ENCODE peak calls at places on chromosomes 11 and 22, in four cellular contexts. Z is kidney epithelial cell, I is A549, P is HEK293T. M is an unnamed sample.

GRCh38 chr22:44410396-44411056 is 87.5 kb downstream of the RTL6 start:
- DNase-seq in Z (no peak), I (no peak), P (no peak), M (no peak)

GRCh38 chr22:25900880-25901279 is 158.9 kb downstream of the MYO18B start:
- DNase-seq in Z (no peak), I (no peak), P (no peak), M (no peak)

GRCh38 chr22:49154433-49154832 is 673.2 kb downstream of the BRD1 start:
- DNase-seq in Z (no peak), I (no peak), P (no peak), M (no peak)

GRCh38 chr11:58394195-58394594 is 12.5 kb downstream of the OR5B3 start:
- DNase-seq in Z (peak; percentile 19), I (no peak), P (no peak), M (no peak)

GRCh38 chr22:42016111-42016510 is 17.5 kb downstream of the WBP2NL start:
- DNase-seq in Z (no peak), I (no peak), P (no peak), M (no peak)

GRCh38 chr22:42229455-42230149 is 40.9 kb downstream of the TCF20 start:
- DNase-seq in Z (no peak), I (no peak), P (no peak), M (no peak)

GRCh38 chr11:66491315-66491935 is 11.2 kb downstream of the DPP3 start:
- DNase-seq in Z (no peak), I (no peak), P (peak; percentile 58), M (no peak)

GRCh38 chr11:26579683-26580082 is 7.6 kb upstream of the MUC15 start:
- DNase-seq in Z (no peak), I (no peak), P (no peak), M (no peak)

GRCh38 chr22:19063581-19064353 is 58.4 kb downstream of the DGCR2 start:
- DNase-seq in Z (no peak), I (no peak), P (no peak), M (no peak)

GRCh38 chr11:11579012-11579755 is 42.6 kb downstream of the GALNT18 start:
- DNase-seq in Z (no peak), I (no peak), P (no peak), M (no peak)

GRCh38 chr11:2673250-2673610 is 26.6 kb downstream of the KCNQ1OT1 start:
- DNase-seq in Z (no peak), I (no peak), P (no peak), M (no peak)

GRCh38 chr11:45666648-45667642 is 1.5 kb upstream of the CHST1 start:
- DNase-seq in Z (no peak), I (no peak), P (no peak), M (no peak)

GRCh38 chr11:45162916-45163879 is 16.8 kb downstream of the PRDM11 start:
- DNase-seq in Z (no peak), I (no peak), P (no peak), M (no peak)

GRCh38 chr11:108697872-108698473 is 33.1 kb downstream of the DDX10 start:
- DNase-seq in Z (no peak), I (peak; percentile 38), P (peak; percentile 65), M (peak; percentile 27)

GRCh38 chr11:11977206-11977938 is 31.1 kb downstream of the DKK3 start:
- DNase-seq in Z (peak; percentile 70), I (peak; percentile 71), P (no peak), M (no peak)

GRCh38 chr11:109424893-109425292 is 2.9 kb downstream of the C11orf87 start:
- DNase-seq in Z (no peak), I (no peak), P (no peak), M (no peak)

GRCh38 chr11:90639687-90640086 is 416.8 kb upstream of the CHORDC1 start:
- DNase-seq in Z (no peak), I (no peak), P (no peak), M (no peak)

GRCh38 chr11:117081908-117082307 is 16.3 kb downstream of the SIK3 start:
- DNase-seq in Z (no peak), I (no peak), P (no peak), M (no peak)

GRCh38 chr11:11836676-11837231 is 5.0 kb upstream of the USP47 start:
- DNase-seq in Z (no peak), I (no peak), P (no peak), M (no peak)

GRCh38 chr11:44600739-44601416 is 35.4 kb downstream of the CD82 start:
- DNase-seq in Z (no peak), I (no peak), P (no peak), M (no peak)

GRCh38 chr11:83044958-83045712 is 26.6 kb downstream of the RAB30 start:
- DNase-seq in Z (no peak), I (peak; percentile 87), P (no peak), M (peak; percentile 76)